ENCODE peak calls at places on chromosome 18, in seven cellular contexts. O is uterus, R is esophagus squamous epithelium, J is HepG2, H is body of pancreas, C is IMR-90, E is Peyer's patch. T is an unnamed sample.

GRCh38 chr18:61797691-61798590 is 94.9 kb downstream of the RNF152 start:
- DNase-seq in O (no peak), R (no peak), J (no peak), H (no peak), C (no peak), E (no peak), T (no peak)

GRCh38 chr18:49018553-49018943 is 67.8 kb upstream of the SMAD7 start:
- DNase-seq in O (no peak), R (no peak), J (no peak), H (no peak), C (no peak), E (peak; percentile 10), T (no peak)

GRCh38 chr18:49742563-49743295 is 70.6 kb downstream of the ACAA2 start:
- DNase-seq in O (no peak), R (no peak), J (no peak), H (no peak), C (no peak), E (no peak), T (no peak)

GRCh38 chr18:56327171-56327885 is 311.1 kb downstream of the TXNL1 start:
- DNase-seq in O (no peak), R (no peak), J (no peak), H (no peak), C (peak; percentile 61), E (no peak), T (no peak)

GRCh38 chr18:44651453-44651852 is 29.2 kb upstream of the SETBP1 start:
- DNase-seq in O (peak; percentile 23), R (no peak), J (no peak), H (no peak), C (peak; percentile 54), E (no peak), T (no peak)

GRCh38 chr18:78160961-78161656 is 818.5 kb upstream of the SALL3 start:
- DNase-seq in O (no peak), R (no peak), J (no peak), H (no peak), C (no peak), E (no peak), T (no peak)

GRCh38 chr18:55484773-55485172 is 103.2 kb downstream of the TCF4 start:
- DNase-seq in O (no peak), R (no peak), J (no peak), H (no peak), C (no peak), E (no peak), T (no peak)

GRCh38 chr18:54269924-54270844 is 867 bp downstream of the POLI start:
- DNase-seq in O (no peak), R (no peak), J (peak; percentile 35), H (peak; percentile 56), C (peak; percentile 18), E (no peak), T (no peak)

GRCh38 chr18:21740724-21741510 is at the start of gene MIB1:
- DNase-seq in O (peak; percentile 99), R (peak; percentile 55), J (no peak), H (peak; percentile 99), C (peak; percentile 41), E (no peak), T (peak; percentile 89)

GRCh38 chr18:70390366-70391090 is 101.7 kb downstream of the SOCS6 start:
- DNase-seq in O (no peak), R (no peak), J (no peak), H (no peak), C (peak; percentile 68), E (no peak), T (no peak)
- H3K4me3 ChIP-seq in O (no peak overlapping the region), R (no peak overlapping the region), J (no peak overlapping the region), H (no peak overlapping the region), C (no peak overlapping the region), E (no peak overlapping the region), T (no peak overlapping the region)

DNA sequence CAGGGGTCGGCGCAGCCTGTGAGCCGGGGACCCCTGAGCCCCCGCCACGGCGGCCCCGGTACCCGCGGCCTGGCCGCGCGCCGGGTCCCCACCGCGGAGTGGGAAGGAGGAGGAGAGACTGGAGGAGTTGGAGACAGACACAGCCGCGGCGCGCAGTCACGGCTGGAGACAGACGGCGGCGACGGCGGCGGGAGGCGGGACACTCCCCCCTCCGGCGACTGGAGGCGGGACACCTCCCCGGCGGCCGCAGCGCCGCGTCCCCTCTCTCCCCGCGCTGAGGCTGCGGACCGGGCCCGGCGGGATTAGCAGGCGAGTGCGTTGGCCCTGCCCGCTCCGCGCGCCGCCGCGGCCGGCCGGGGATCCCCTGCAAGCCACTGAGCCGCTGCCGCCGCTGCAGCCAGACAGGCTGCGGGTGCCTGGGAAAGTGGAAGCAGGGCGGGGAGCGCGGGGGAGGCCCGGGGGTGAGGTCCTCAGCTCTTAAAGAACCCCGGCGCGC is 1.0 kb upstream of the LDLRAD4 start:
- DNase-seq in O (peak; percentile 60), R (no peak), J (no peak), H (peak; percentile 57), C (peak; percentile 3), E (peak; percentile 84), T (peak; percentile 43)
- TF ChIP-seq POLR2A in O (no peak), R (no peak), J (no peak), H (peak; percentile 27), C (no peak), E (peak; percentile 38), T (no peak)

GRCh38 chr18:76264851-76265250 is 230.2 kb downstream of the ZNF516 start:
- DNase-seq in O (no peak), R (no peak), J (no peak), H (no peak), C (no peak), E (no peak), T (no peak)

GRCh38 chr18:76262956-76263955 is 231.8 kb downstream of the ZNF516 start:
- DNase-seq in O (peak; percentile 46), R (no peak), J (no peak), H (no peak), C (no peak), E (no peak), T (no peak)

GRCh38 chr18:76266226-76266991 is 228.6 kb downstream of the ZNF516 start:
- DNase-seq in O (no peak), R (no peak), J (no peak), H (no peak), C (no peak), E (no peak), T (no peak)

GRCh38 chr18:76264073-76264472 is 231.0 kb downstream of the ZNF516 start:
- DNase-seq in O (no peak), R (no peak), J (no peak), H (no peak), C (no peak), E (no peak), T (no peak)

GRCh38 chr18:76265375-76266225 is 229.4 kb downstream of the ZNF516 start:
- DNase-seq in O (peak; percentile 76), R (no peak), J (no peak), H (no peak), C (peak; percentile 38), E (peak; percentile 59), T (no peak)
- H3K4me3 ChIP-seq in O (no peak overlapping the region), R (peak overlapping the region; percentile 56), J (no peak overlapping the region), H (no peak overlapping the region), C (peak overlapping the region; percentile 45), E (peak overlapping the region; percentile 34), T (no peak overlapping the region)

GRCh38 chr18:3623769-3624545 is 174.0 kb downstream of the TGIF1 start:
- DNase-seq in O (peak; percentile 66), R (no peak), J (peak; percentile 98), H (peak; percentile 59), C (peak; percentile 98), E (peak; percentile 89), T (no peak)
- TF ChIP-seq POLR2A in O (no peak), R (no peak), J (peak; percentile 93), H (peak; percentile 46), C (peak; percentile 78), E (peak; percentile 71), T (no peak)

GRCh38 chr18:59918320-59918755 is 18.5 kb downstream of the PMAIP1 start:
- DNase-seq in O (no peak), R (peak; percentile 8), J (no peak), H (no peak), C (peak; percentile 61), E (peak; percentile 75), T (peak; percentile 93)
- H3K4me3 ChIP-seq in O (no peak overlapping the region), R (peak overlapping the region; percentile 23), J (no peak overlapping the region), H (no peak overlapping the region), C (no peak overlapping the region), E (peak overlapping the region; percentile 35), T (no peak overlapping the region)

GRCh38 chr18:59623456-59624383 is 73.5 kb downstream of the CCBE1 start:
- DNase-seq in O (peak; percentile 36), R (no peak), J (no peak), H (no peak), C (peak; percentile 63), E (no peak), T (no peak)

GRCh38 chr18:59620381-59620780 is 76.8 kb downstream of the CCBE1 start:
- DNase-seq in O (no peak), R (no peak), J (no peak), H (no peak), C (no peak), E (no peak), T (no peak)

GRCh38 chr18:59621027-59621426 is 76.2 kb downstream of the CCBE1 start:
- DNase-seq in O (no peak), R (no peak), J (no peak), H (no peak), C (peak; percentile 61), E (no peak), T (no peak)

GRCh38 chr18:59627414-59627813 is 69.8 kb downstream of the CCBE1 start:
- DNase-seq in O (no peak), R (no peak), J (no peak), H (no peak), C (no peak), E (no peak), T (no peak)

GRCh38 chr18:59624384-59624760 is 72.9 kb downstream of the CCBE1 start:
- DNase-seq in O (no peak), R (no peak), J (no peak), H (no peak), C (no peak), E (no peak), T (no peak)
- TF ChIP-seq POLR2A in O (no peak), R (no peak), J (no peak), H (no peak), C (no peak), E (no peak), T (no peak)

GRCh38 chr18:59265246-59266018 is 7.8 kb downstream of the RAX start:
- DNase-seq in O (no peak), R (no peak), J (no peak), H (peak; percentile 37), C (no peak), E (no peak), T (no peak)
- H3K4me3 ChIP-seq in O (no peak overlapping the region), R (peak overlapping the region; percentile 51), J (no peak overlapping the region), H (no peak overlapping the region), C (no peak overlapping the region), E (peak overlapping the region; percentile 34), T (no peak overlapping the region)